ENCODE peak calls at places on chromosomes 3 and 15, in nine cellular contexts. D, W, L, O, M, G, U, K and H are unnamed samples. For H3K27me3, the result is how much of the 10 kb centered on the place peaks cover.

GRCh38 chr3:155859859-155860258 is 5.6 kb upstream of the SLC33A1 start:
- DNase-seq in D (no peak), W (no peak), L (no peak), O (no peak), M (no peak), G (peak), U (no peak), K (no peak), H (no peak)

GRCh38 chr15:57769266-57769665 is 62.8 kb downstream of the POLR2M start:
- DNase-seq in D (no peak), W (no peak), L (no peak), O (no peak), M (no peak), G (no peak), U (no peak), K (peak), H (no peak)

GRCh38 chr3:45187597-45188210 is 38.4 kb downstream of the TMEM158 start:
- DNase-seq in D (peak), W (no peak), L (peak), O (peak), M (no peak), G (no peak), U (no peak), K (no peak), H (peak)

GRCh38 chr15:99536422-99537033 is 29.3 kb upstream of the MEF2A start:
- DNase-seq in D (peak), W (no peak), L (peak), O (no peak), M (peak), G (peak), U (no peak), K (peak), H (peak)

GRCh38 chr15:43274136-43274535 is 7.4 kb upstream of the TGM5 start:
- DNase-seq in D (peak), W (no peak), L (no peak), O (no peak), M (peak), G (no peak), U (no peak), K (peak), H (peak)

GRCh38 chr3:129291487-129291886 is 12.8 kb downstream of the HMCES start:
- DNase-seq in D (no peak), W (no peak), L (no peak), O (no peak), M (no peak), G (peak), U (no peak), K (no peak), H (no peak)

GRCh38 chr3:192928720-192929119 is 11.1 kb upstream of the MB21D2 start:
- DNase-seq in D (no peak), W (no peak), L (no peak), O (no peak), M (no peak), G (no peak), U (no peak), K (no peak), H (peak)

GRCh38 chr15:25481208-25481862 is 42.5 kb upstream of the UBE3A start:
- DNase-seq in D (no peak), W (no peak), L (no peak), O (peak), M (no peak), G (peak), U (no peak), K (no peak), H (peak)

GRCh38 chr15:74428442-74428787 is 5.3 kb downstream of the SEMA7A start:
- DNase-seq in D (no peak), W (no peak), L (no peak), O (peak), M (no peak), G (no peak), U (peak), K (no peak), H (no peak)

GRCh38 chr15:45199136-45199810 is 11.5 kb upstream of the SHF start:
- DNase-seq in D (peak), W (peak), L (no peak), O (no peak), M (no peak), G (peak), U (peak), K (no peak), H (peak)

GRCh38 chr15:46900992-46901391 is 816.3 kb upstream of the SEMA6D start:
- DNase-seq in D (no peak), W (no peak), L (no peak), O (no peak), M (no peak), G (no peak), U (no peak), K (no peak), H (peak)

GRCh38 chr3:140188285-140188684 is 253.3 kb downstream of the CLSTN2 start:
- DNase-seq in D (no peak), W (peak), L (no peak), O (no peak), M (peak), G (no peak), U (no peak), K (peak), H (no peak)

GRCh38 chr3:177451277-177451880 is 254.1 kb upstream of the TBL1XR1 start:
- DNase-seq in D (no peak), W (no peak), L (no peak), O (no peak), M (no peak), G (peak), U (no peak), K (no peak), H (no peak)

GRCh38 chr3:62159693-62160092 is 213.7 kb downstream of the FEZF2 start:
- DNase-seq in D (no peak), W (peak), L (no peak), O (no peak), M (peak), G (peak), U (peak), K (peak), H (no peak)

GRCh38 chr3:60013241-60013640 is 963.4 kb upstream of the CFAP20DC start:
- DNase-seq in D (no peak), W (no peak), L (no peak), O (no peak), M (no peak), G (peak), U (no peak), K (no peak), H (peak)

GRCh38 chr3:73746610-73747009 is 121.9 kb upstream of the PDZRN3 start:
- DNase-seq in D (peak), W (no peak), L (no peak), O (no peak), M (no peak), G (no peak), U (no peak), K (no peak), H (peak)

GRCh38 chr3:4421121-4421520 is 45.9 kb downstream of the SUMF1 start:
- DNase-seq in D (peak), W (no peak), L (no peak), O (no peak), M (no peak), G (peak), U (no peak), K (no peak), H (peak)

GRCh38 chr3:36709281-36709680 is 55.1 kb downstream of the DCLK3 start:
- DNase-seq in D (no peak), W (no peak), L (no peak), O (no peak), M (no peak), G (no peak), U (no peak), K (no peak), H (no peak)

GRCh38 chr3:186746008-186746407 is 28.8 kb downstream of the KNG1 start:
- DNase-seq in D (peak), W (no peak), L (no peak), O (no peak), M (peak), G (peak), U (peak), K (peak), H (peak)

GRCh38 chr15:73862276-73862675 is 11.1 kb upstream of the TBC1D21 start:
- DNase-seq in D (no peak), W (no peak), L (no peak), O (no peak), M (no peak), G (no peak), U (no peak), K (no peak), H (peak)

GRCh38 chr15:46386356-46386755 is 751.5 kb downstream of the SQOR start:
- DNase-seq in D (no peak), W (no peak), L (no peak), O (no peak), M (no peak), G (no peak), U (no peak), K (no peak), H (peak)

GRCh38 chr15:25061808-25062550 is 107.2 kb downstream of the SNRPN start:
- DNase-seq in D (no peak), W (no peak), L (peak), O (no peak), M (no peak), G (no peak), U (peak), K (no peak), H (no peak)

GRCh38 chr15:39704684-39705083 is 78.0 kb downstream of the FSIP1 start:
- DNase-seq in D (no peak), W (no peak), L (no peak), O (no peak), M (no peak), G (peak), U (no peak), K (no peak), H (peak)

GRCh38 chr3:74075213-74075612 is 450.5 kb upstream of the PDZRN3 start:
- DNase-seq in D (no peak), W (no peak), L (no peak), O (no peak), M (no peak), G (no peak), U (no peak), K (no peak), H (no peak)

GRCh38 chr3:124272611-124273151 is 280.8 kb upstream of the ROPN1 start:
- DNase-seq in D (no peak), W (no peak), L (no peak), O (no peak), M (no peak), G (peak), U (no peak), K (no peak), H (no peak)

GRCh38 chr15:41919201-41919820 is 25.5 kb upstream of the SPTBN5 start:
- DNase-seq in D (no peak), W (no peak), L (peak), O (no peak), M (peak), G (no peak), U (no peak), K (peak), H (no peak)

GRCh38 chr3:128489860-128490649 is 2.9 kb downstream of the GATA2 start:
- DNase-seq in D (peak), W (no peak), L (peak), O (peak), M (peak), G (peak), U (peak), K (no peak), H (no peak)

GRCh38 chr3:114338651-114339357 is 45.0 kb downstream of the TIGIT start:
- DNase-seq in D (no peak), W (no peak), L (peak), O (no peak), M (no peak), G (no peak), U (peak), K (no peak), H (no peak)

GRCh38 chr15:80931191-80931590 is 58.4 kb downstream of the MESD start:
- DNase-seq in D (no peak), W (no peak), L (no peak), O (no peak), M (no peak), G (peak), U (no peak), K (no peak), H (no peak)

GRCh38 chr3:150743508-150743907 is 19.5 kb downstream of the SIAH2 start:
- DNase-seq in D (peak), W (no peak), L (no peak), O (no peak), M (no peak), G (peak), U (no peak), K (no peak), H (peak)

GRCh38 chr3:101038393-101038792 is 45.2 kb upstream of the ABI3BP start:
- DNase-seq in D (peak), W (no peak), L (no peak), O (no peak), M (no peak), G (peak), U (no peak), K (no peak), H (peak)

GRCh38 chr15:100241572-100242479 is 99.9 kb downstream of the ADAMTS17 start:
- DNase-seq in D (peak), W (peak), L (no peak), O (no peak), M (peak), G (peak), U (no peak), K (no peak), H (peak)

GRCh38 chr3:64686446-64686908 is 1.3 kb downstream of the ADAMTS9 start:
- DNase-seq in D (peak), W (no peak), L (no peak), O (peak), M (peak), G (peak), U (no peak), K (peak), H (peak)

GRCh38 chr3:48426944-48427629 is 2.8 kb downstream of the PLXNB1 start:
- DNase-seq in D (no peak), W (no peak), L (no peak), O (no peak), M (no peak), G (no peak), U (no peak), K (no peak), H (no peak)

GRCh38 chr3:130626021-130626420 is 109.0 kb downstream of the COL6A6 start:
- DNase-seq in D (peak), W (no peak), L (no peak), O (no peak), M (no peak), G (peak), U (no peak), K (no peak), H (peak)

DNA sequence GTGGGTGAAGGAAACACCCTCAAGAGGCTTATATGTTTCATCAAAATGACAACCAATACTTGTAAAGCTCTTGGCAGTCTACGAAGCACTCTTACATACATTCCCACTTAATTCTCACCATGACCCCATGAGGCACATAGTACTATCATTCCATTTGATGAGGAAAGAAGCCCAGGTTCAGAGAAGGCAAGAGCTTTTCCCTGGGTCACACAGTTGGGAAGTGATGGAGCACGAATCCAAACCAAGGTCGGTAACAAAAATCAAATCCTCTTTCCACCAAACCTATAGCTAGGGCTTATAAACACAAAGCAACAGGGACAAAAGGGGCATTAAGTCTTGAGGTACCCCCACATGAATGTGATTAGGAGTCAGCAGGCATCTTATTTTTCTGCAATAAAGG is 187.1 kb downstream of the UACA start:
- DNase-seq in D (no peak), W (no peak), L (no peak), O (no peak), M (no peak), G (no peak), U (no peak), K (no peak), H (no peak)
- H3K27me3 ChIP-seq in D (under half), W (under half), L (under half), O (half or more), M (under half), G (under half), U (under half), K (under half), H (under half)

GRCh38 chr3:138349926-138350665 is 1.7 kb downstream of the MRAS start:
- DNase-seq in D (no peak), W (peak), L (no peak), O (no peak), M (no peak), G (peak), U (no peak), K (peak), H (no peak)

GRCh38 chr3:138348950-138349739 is 766 bp downstream of the MRAS start:
- DNase-seq in D (no peak), W (peak), L (no peak), O (peak), M (peak), G (peak), U (no peak), K (no peak), H (no peak)

GRCh38 chr3:138354376-138354775 is 6.0 kb downstream of the MRAS start:
- DNase-seq in D (no peak), W (no peak), L (no peak), O (no peak), M (no peak), G (no peak), U (no peak), K (no peak), H (no peak)

GRCh38 chr3:138351151-138351550 is 2.8 kb downstream of the MRAS start:
- DNase-seq in D (peak), W (no peak), L (no peak), O (no peak), M (no peak), G (peak), U (no peak), K (no peak), H (peak)

GRCh38 chr3:138351916-138352555 is 3.7 kb downstream of the MRAS start:
- DNase-seq in D (no peak), W (no peak), L (no peak), O (no peak), M (no peak), G (no peak), U (no peak), K (peak), H (no peak)
- H3K4me3 ChIP-seq in D (no peak), W (no peak), L (no peak), O (no peak), M (no peak), G (no peak), U (no peak), K (no peak), H (no peak)

GRCh38 chr3:142319912-142320311 is 94.5 kb upstream of the GK5 start:
- DNase-seq in D (no peak), W (no peak), L (no peak), O (no peak), M (no peak), G (peak), U (no peak), K (no peak), H (no peak)

GRCh38 chr3:142318331-142318730 is 92.9 kb upstream of the GK5 start:
- DNase-seq in D (no peak), W (no peak), L (no peak), O (no peak), M (no peak), G (peak), U (no peak), K (no peak), H (no peak)

GRCh38 chr3:142315083-142315482 is 89.7 kb upstream of the GK5 start:
- DNase-seq in D (peak), W (no peak), L (no peak), O (no peak), M (no peak), G (peak), U (no peak), K (no peak), H (peak)

GRCh38 chr3:142319094-142319493 is 93.7 kb upstream of the GK5 start:
- DNase-seq in D (no peak), W (no peak), L (no peak), O (no peak), M (no peak), G (peak), U (no peak), K (no peak), H (peak)
- TF ChIP-seq CTCF in D (no peak), W (no peak), L (no peak), O (no peak), M (no peak), G (no peak), U (no peak), K (no peak), H (no peak)

GRCh38 chr3:53731934-53732624 is 114.1 kb downstream of the CHDH start:
- DNase-seq in D (no peak), W (no peak), L (no peak), O (no peak), M (no peak), G (no peak), U (no peak), K (no peak), H (no peak)

GRCh38 chr3:53729618-53730017 is 116.6 kb downstream of the CHDH start:
- DNase-seq in D (peak), W (no peak), L (no peak), O (no peak), M (no peak), G (no peak), U (peak), K (no peak), H (peak)

GRCh38 chr3:53730565-53730964 is 115.7 kb downstream of the CHDH start:
- DNase-seq in D (no peak), W (peak), L (no peak), O (no peak), M (no peak), G (peak), U (no peak), K (peak), H (no peak)

GRCh38 chr3:53729130-53729529 is 117.1 kb downstream of the CHDH start:
- DNase-seq in D (no peak), W (no peak), L (no peak), O (no peak), M (no peak), G (no peak), U (no peak), K (no peak), H (no peak)

GRCh38 chr3:53733433-53733832 is 112.8 kb downstream of the CHDH start:
- DNase-seq in D (no peak), W (no peak), L (no peak), O (no peak), M (no peak), G (peak), U (no peak), K (no peak), H (no peak)
- H3K27me3 ChIP-seq in D (under half), W (under half), L (under half), O (under half), M (under half), G (under half), U (under half), K (under half), H (under half)

GRCh38 chr3:13896473-13897154 is 16.7 kb upstream of the WNT7A start:
- DNase-seq in D (peak), W (peak), L (peak), O (peak), M (peak), G (peak), U (peak), K (peak), H (peak)
- H3K4me3 ChIP-seq in D (no peak), W (peak), L (peak), O (no peak), M (no peak), G (peak), U (peak), K (no peak), H (no peak)

GRCh38 chr15:87033056-87033455 is 953.4 kb downstream of the AGBL1 start:
- DNase-seq in D (no peak), W (no peak), L (no peak), O (peak), M (no peak), G (no peak), U (no peak), K (no peak), H (no peak)
- TF ChIP-seq CTCF in D (peak), W (no peak), L (no peak), O (peak), M (no peak), G (no peak), U (no peak), K (no peak), H (no peak)

GRCh38 chr3:46578973-46579755 is 13.1 kb upstream of the LRRC2 start:
- DNase-seq in D (no peak), W (no peak), L (no peak), O (no peak), M (no peak), G (no peak), U (no peak), K (no peak), H (no peak)
- H3K27me3 ChIP-seq in D (under half), W (under half), L (under half), O (under half), M (under half), G (under half), U (under half), K (under half), H (under half)

DNA sequence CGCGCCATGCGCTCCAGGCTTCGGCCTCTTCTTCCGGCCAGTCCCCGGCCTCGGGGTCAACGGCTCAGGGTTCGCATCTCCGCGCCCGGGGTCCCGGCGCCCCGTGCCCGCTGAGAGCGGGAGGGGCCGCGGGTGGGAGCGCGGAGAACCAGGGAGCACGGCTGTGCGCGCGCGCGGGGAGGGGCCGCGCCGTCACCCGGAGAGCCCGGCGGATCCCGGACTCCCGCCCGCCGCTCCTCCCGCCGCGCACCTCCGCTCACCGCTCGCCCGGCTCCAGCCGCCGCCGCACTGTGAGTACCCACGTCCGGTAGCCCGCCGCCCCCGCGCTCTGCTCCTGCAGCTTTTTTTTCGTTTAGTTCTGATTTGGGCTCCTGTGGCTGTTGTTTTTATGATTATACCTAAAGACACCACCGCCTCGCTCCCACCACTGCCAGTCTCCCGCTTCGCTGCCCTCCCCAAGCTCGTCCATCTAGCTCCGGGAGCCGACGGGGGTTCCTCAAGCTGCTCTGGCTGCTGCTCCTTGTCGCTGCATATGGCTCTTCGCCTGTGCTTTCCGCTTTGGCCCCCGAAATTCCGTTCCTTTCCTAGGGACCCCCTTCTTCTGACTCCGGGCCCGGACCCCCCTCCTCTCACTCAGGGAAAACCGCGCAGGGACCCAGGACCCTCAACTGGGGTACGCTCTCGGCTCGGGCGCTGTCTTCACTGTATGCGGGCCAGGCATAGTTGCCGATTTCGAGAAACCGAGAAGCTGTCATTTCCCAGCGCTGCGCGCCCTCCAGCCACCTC is 1.7 kb upstream of the SKOR1 start:
- DNase-seq in D (no peak), W (no peak), L (peak), O (no peak), M (no peak), G (no peak), U (no peak), K (no peak), H (no peak)
- H3K4me3 ChIP-seq in D (no peak), W (no peak), L (peak), O (peak), M (no peak), G (no peak), U (peak), K (no peak), H (no peak)

GRCh38 chr3:76724075-76724474 is 315.8 kb upstream of the ROBO2 start:
- DNase-seq in D (no peak), W (no peak), L (no peak), O (no peak), M (no peak), G (no peak), U (no peak), K (no peak), H (no peak)
- TF ChIP-seq CTCF in D (no peak), W (no peak), L (no peak), O (no peak), M (no peak), G (no peak), U (no peak), K (no peak), H (no peak)